ENCODE peak calls at places on chromosomes 3 and 15, in seven cellular contexts. One of them, this sample, is unnamed.

GRCh38 chr15:59222106-59222505 is 15.5 kb downstream of the LDHAL6B start:
- DNase-seq in stomach: no peak
- DNase-seq in uterus: no peak
- DNase-seq in epithelial cell of esophagus: no peak
- DNase-seq in fibroblast of pulmonary artery: peak
- DNase-seq in spleen: no peak
- DNase-seq in tibial nerve: no peak
- DNase-seq in this sample: peak

GRCh38 chr15:83106994-83107840 is at the start of gene TM6SF1:
- DNase-seq in spleen: peak
- DNase-seq in tibial nerve: no peak
- DNase-seq in fibroblast of pulmonary artery: no peak
- DNase-seq in stomach: no peak
- DNase-seq in uterus: no peak
- DNase-seq in epithelial cell of esophagus: no peak
- DNase-seq in this sample: no peak

GRCh38 chr3:29100292-29100691 is 180.6 kb upstream of the RBMS3 start:
- DNase-seq in tibial nerve: no peak
- DNase-seq in epithelial cell of esophagus: no peak
- DNase-seq in spleen: no peak
- DNase-seq in uterus: no peak
- DNase-seq in fibroblast of pulmonary artery: peak
- DNase-seq in stomach: no peak
- DNase-seq in this sample: no peak

GRCh38 chr15:64774556-64775523 is 549 bp downstream of the RBPMS2 start:
- DNase-seq in uterus: peak
- DNase-seq in spleen: no peak
- DNase-seq in tibial nerve: no peak
- DNase-seq in epithelial cell of esophagus: no peak
- DNase-seq in fibroblast of pulmonary artery: no peak
- DNase-seq in stomach: peak
- DNase-seq in this sample: no peak

GRCh38 chr15:70974004-70974832 is 81.6 kb downstream of the LRRC49 start:
- DNase-seq in tibial nerve: no peak
- DNase-seq in uterus: no peak
- DNase-seq in fibroblast of pulmonary artery: peak
- DNase-seq in stomach: no peak
- DNase-seq in epithelial cell of esophagus: peak
- DNase-seq in spleen: no peak
- DNase-seq in this sample: peak

GRCh38 chr3:80677796-80678195 is 910.0 kb upstream of the ROBO1 start:
- DNase-seq in epithelial cell of esophagus: peak
- DNase-seq in spleen: no peak
- DNase-seq in tibial nerve: no peak
- DNase-seq in fibroblast of pulmonary artery: peak
- DNase-seq in uterus: no peak
- DNase-seq in stomach: no peak
- DNase-seq in this sample: peak

GRCh38 chr3:125382323-125382722 is 7.2 kb upstream of the ZNF148 start:
- DNase-seq in stomach: no peak
- DNase-seq in epithelial cell of esophagus: no peak
- DNase-seq in uterus: no peak
- DNase-seq in spleen: no peak
- DNase-seq in fibroblast of pulmonary artery: peak
- DNase-seq in tibial nerve: no peak
- DNase-seq in this sample: no peak

GRCh38 chr3:148681080-148681479 is 16.6 kb upstream of the AGTR1 start:
- DNase-seq in tibial nerve: no peak
- DNase-seq in uterus: no peak
- DNase-seq in fibroblast of pulmonary artery: no peak
- DNase-seq in epithelial cell of esophagus: peak
- DNase-seq in stomach: no peak
- DNase-seq in spleen: no peak
- DNase-seq in this sample: no peak

GRCh38 chr3:170961616-170962400 is 53.4 kb upstream of the EIF5A2 start:
- DNase-seq in stomach: no peak
- DNase-seq in epithelial cell of esophagus: peak
- DNase-seq in tibial nerve: peak
- DNase-seq in spleen: no peak
- DNase-seq in fibroblast of pulmonary artery: peak
- DNase-seq in uterus: no peak
- DNase-seq in this sample: peak

GRCh38 chr3:148992027-148992634 is 791 bp downstream of the GYG1 start:
- DNase-seq in fibroblast of pulmonary artery: peak
- DNase-seq in epithelial cell of esophagus: peak
- DNase-seq in uterus: peak
- DNase-seq in tibial nerve: peak
- DNase-seq in stomach: peak
- DNase-seq in spleen: peak
- DNase-seq in this sample: peak

GRCh38 chr3:54120657-54121403 is 1.5 kb upstream of the CACNA2D3 start:
- DNase-seq in spleen: no peak
- DNase-seq in stomach: peak
- DNase-seq in epithelial cell of esophagus: no peak
- DNase-seq in fibroblast of pulmonary artery: peak
- DNase-seq in tibial nerve: no peak
- DNase-seq in uterus: no peak
- DNase-seq in this sample: no peak

GRCh38 chr3:141242035-141242721 is 10.6 kb downstream of the PXYLP1 start:
- DNase-seq in stomach: no peak
- DNase-seq in fibroblast of pulmonary artery: peak
- DNase-seq in tibial nerve: no peak
- DNase-seq in epithelial cell of esophagus: no peak
- DNase-seq in spleen: no peak
- DNase-seq in uterus: no peak
- DNase-seq in this sample: no peak

GRCh38 chr3:142272200-142272891 is 47.0 kb upstream of the GK5 start:
- DNase-seq in tibial nerve: no peak
- DNase-seq in stomach: no peak
- DNase-seq in fibroblast of pulmonary artery: peak
- DNase-seq in epithelial cell of esophagus: no peak
- DNase-seq in uterus: no peak
- DNase-seq in spleen: no peak
- DNase-seq in this sample: peak

GRCh38 chr3:187318819-187319616 is 27.5 kb upstream of the MASP1 start:
- DNase-seq in epithelial cell of esophagus: peak
- DNase-seq in spleen: no peak
- DNase-seq in fibroblast of pulmonary artery: peak
- DNase-seq in stomach: peak
- DNase-seq in uterus: peak
- DNase-seq in tibial nerve: peak
- DNase-seq in this sample: peak

GRCh38 chr15:99925661-99926461 is 192.6 kb upstream of the LYSMD4 start:
- DNase-seq in fibroblast of pulmonary artery: peak
- DNase-seq in epithelial cell of esophagus: peak
- DNase-seq in uterus: peak
- DNase-seq in spleen: peak
- DNase-seq in stomach: peak
- DNase-seq in tibial nerve: no peak
- DNase-seq in this sample: no peak

GRCh38 chr15:59707619-59708018 is 18.5 kb upstream of the BNIP2 start:
- DNase-seq in uterus: no peak
- DNase-seq in stomach: no peak
- DNase-seq in fibroblast of pulmonary artery: no peak
- DNase-seq in spleen: no peak
- DNase-seq in tibial nerve: no peak
- DNase-seq in epithelial cell of esophagus: no peak
- DNase-seq in this sample: no peak

GRCh38 chr3:43996379-43997301 is 245.0 kb upstream of the TOPAZ1 start:
- DNase-seq in uterus: no peak
- DNase-seq in stomach: no peak
- DNase-seq in spleen: peak
- DNase-seq in tibial nerve: no peak
- DNase-seq in epithelial cell of esophagus: peak
- DNase-seq in fibroblast of pulmonary artery: peak
- DNase-seq in this sample: peak

DNA sequence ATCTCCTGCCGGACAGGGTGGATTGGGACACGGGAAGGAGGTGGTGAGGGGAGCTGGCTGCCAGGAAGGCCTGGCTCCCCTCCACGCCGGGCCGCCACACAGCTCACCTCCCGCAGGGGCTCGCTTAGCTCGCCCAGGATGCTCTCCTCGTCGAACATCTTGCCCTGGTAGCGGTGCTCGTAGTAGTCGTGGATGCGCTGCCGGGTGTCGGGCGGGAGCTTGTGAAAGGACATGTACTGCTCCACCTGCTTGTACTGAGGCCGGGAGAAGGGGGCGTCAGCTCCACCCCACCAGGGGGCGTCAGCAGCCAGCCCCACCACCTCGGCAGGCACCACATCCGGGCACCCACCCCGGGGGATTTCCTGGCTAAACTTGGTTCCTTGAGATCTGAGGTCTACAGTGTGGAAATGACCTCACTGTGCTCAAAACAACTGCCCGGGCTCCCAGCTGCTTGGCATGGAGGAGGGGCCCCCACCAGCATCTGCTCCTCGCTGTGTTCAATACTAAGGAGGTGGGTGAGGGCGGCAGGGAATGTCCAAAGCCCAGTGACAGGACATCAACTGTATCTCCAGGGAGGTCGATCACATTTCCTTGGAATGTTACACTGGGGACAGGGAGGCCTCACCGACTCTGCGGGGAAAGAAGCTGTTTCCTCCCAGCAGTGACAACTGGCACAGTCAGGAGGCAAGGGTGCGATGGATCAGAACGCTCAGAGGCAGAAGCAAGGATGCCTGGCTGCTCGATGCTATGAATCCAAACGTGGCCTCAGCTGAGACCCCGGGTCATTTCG is 43.4 kb downstream of the HCN4 start:
- DNase-seq in stomach: no peak
- DNase-seq in epithelial cell of esophagus: no peak
- DNase-seq in spleen: peak
- DNase-seq in fibroblast of pulmonary artery: no peak
- DNase-seq in uterus: no peak
- DNase-seq in tibial nerve: no peak
- DNase-seq in this sample: no peak
- TF ChIP-seq CTCF in stomach: no peak
- TF ChIP-seq CTCF in epithelial cell of esophagus: no peak
- TF ChIP-seq CTCF in spleen: no peak
- TF ChIP-seq CTCF in fibroblast of pulmonary artery: no peak
- TF ChIP-seq CTCF in uterus: no peak
- TF ChIP-seq CTCF in tibial nerve: no peak
- TF ChIP-seq CTCF in this sample: no peak

GRCh38 chr15:92906038-92906437 is 5.9 kb downstream of the CHD2 start:
- DNase-seq in tibial nerve: no peak
- DNase-seq in epithelial cell of esophagus: no peak
- DNase-seq in spleen: no peak
- DNase-seq in uterus: no peak
- DNase-seq in fibroblast of pulmonary artery: no peak
- DNase-seq in stomach: no peak
- DNase-seq in this sample: no peak
- H3K4me3 ChIP-seq in tibial nerve: peak
- H3K4me3 ChIP-seq in epithelial cell of esophagus: peak
- H3K4me3 ChIP-seq in spleen: peak
- H3K4me3 ChIP-seq in uterus: peak
- H3K4me3 ChIP-seq in fibroblast of pulmonary artery: peak
- H3K4me3 ChIP-seq in stomach: peak
- H3K4me3 ChIP-seq in this sample: peak

DNA sequence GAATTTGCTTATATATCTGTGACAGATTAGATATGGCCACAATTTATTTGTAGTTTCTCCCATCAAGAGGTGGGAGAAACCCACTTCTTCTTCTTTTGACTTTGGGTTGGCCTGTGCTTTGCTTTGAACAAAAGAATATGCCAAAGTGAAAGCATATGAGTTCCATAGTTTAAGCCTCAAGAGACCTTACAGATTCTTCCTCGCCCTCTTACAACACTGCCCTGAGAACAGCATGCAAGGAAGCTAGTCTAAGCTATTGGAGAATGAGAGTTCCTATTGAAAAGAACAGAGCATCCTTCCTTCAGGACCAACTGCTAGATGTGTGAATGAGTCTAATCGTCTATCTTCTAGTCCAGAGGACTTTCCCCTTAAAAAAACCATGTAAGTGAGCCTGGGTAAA is 394.8 kb downstream of the TUSC7 start:
- DNase-seq in fibroblast of pulmonary artery: no peak
- DNase-seq in epithelial cell of esophagus: no peak
- DNase-seq in tibial nerve: no peak
- DNase-seq in uterus: no peak
- DNase-seq in spleen: no peak
- DNase-seq in stomach: no peak
- DNase-seq in this sample: no peak
- TF ChIP-seq CTCF in fibroblast of pulmonary artery: no peak
- TF ChIP-seq CTCF in epithelial cell of esophagus: no peak
- TF ChIP-seq CTCF in tibial nerve: no peak
- TF ChIP-seq CTCF in uterus: no peak
- TF ChIP-seq CTCF in spleen: no peak
- TF ChIP-seq CTCF in stomach: no peak
- TF ChIP-seq CTCF in this sample: no peak

GRCh38 chr3:49173792-49174170 is 2.4 kb downstream of the KLHDC8B start:
- DNase-seq in spleen: no peak
- DNase-seq in epithelial cell of esophagus: no peak
- DNase-seq in tibial nerve: no peak
- DNase-seq in stomach: no peak
- DNase-seq in uterus: no peak
- DNase-seq in fibroblast of pulmonary artery: peak
- DNase-seq in this sample: peak
- H3K4me3 ChIP-seq in spleen: peak
- H3K4me3 ChIP-seq in epithelial cell of esophagus: no peak
- H3K4me3 ChIP-seq in tibial nerve: peak
- H3K4me3 ChIP-seq in stomach: peak
- H3K4me3 ChIP-seq in uterus: peak
- H3K4me3 ChIP-seq in fibroblast of pulmonary artery: peak
- H3K4me3 ChIP-seq in this sample: no peak

This sample was measured in astrocyte of the spinal cord.